ENCODE peak calls at places on chromosome 4, in ten cellular contexts. F is upper lobe of right lung, V is RWPE1, C is vagina, P is hepatocyte, H is AG10803, O is ovary, K is cardiac fibroblast, J is esophagus squamous epithelium, Y is astrocyte of the spinal cord. X is an unnamed sample.

GRCh38 chr4:73721419-73721818 is 18.9 kb upstream of the CXCL8 start:
- DNase-seq in F (no peak), V (no peak), C (no peak), P (no peak), H (peak), O (no peak), K (peak), J (no peak), Y (peak), X (no peak)

GRCh38 chr4:32147446-32148064 is 1427.4 kb downstream of the PCDH7 start:
- DNase-seq in F (no peak), V (no peak), C (no peak), P (no peak), H (no peak), O (no peak), K (no peak), J (no peak), Y (no peak), X (no peak)

GRCh38 chr4:7802093-7802726 is 137.5 kb downstream of the AFAP1 start:
- DNase-seq in F (peak), V (peak), C (no peak), P (peak), H (peak), O (peak), K (peak), J (no peak), Y (peak), X (peak)

GRCh38 chr4:1246901-1247810 is 1.8 kb downstream of the CTBP1 start:
- DNase-seq in F (peak), V (no peak), C (peak), P (peak), H (no peak), O (peak), K (peak), J (no peak), Y (no peak), X (peak)

GRCh38 chr4:181792641-181793612 is 450.3 kb upstream of the TENM3 start:
- DNase-seq in F (no peak), V (no peak), C (no peak), P (no peak), H (no peak), O (no peak), K (no peak), J (no peak), Y (no peak), X (no peak)

GRCh38 chr4:99811850-99812249 is 4.8 kb upstream of the DAPP1 start:
- DNase-seq in F (no peak), V (no peak), C (no peak), P (peak), H (peak), O (no peak), K (peak), J (no peak), Y (peak), X (no peak)

GRCh38 chr4:75179510-75179909 is 246.6 kb downstream of the PARM1 start:
- DNase-seq in F (no peak), V (no peak), C (no peak), P (no peak), H (no peak), O (no peak), K (no peak), J (no peak), Y (no peak), X (no peak)

GRCh38 chr4:147901886-147902285 is 170.0 kb downstream of the ARHGAP10 start:
- DNase-seq in F (no peak), V (no peak), C (no peak), P (no peak), H (no peak), O (no peak), K (peak), J (no peak), Y (no peak), X (no peak)

GRCh38 chr4:40940317-40940720 is 190.6 kb downstream of the NSUN7 start:
- DNase-seq in F (no peak), V (no peak), C (no peak), P (no peak), H (peak), O (peak), K (peak), J (no peak), Y (no peak), X (no peak)

GRCh38 chr4:68872442-68873217 is 56.8 kb downstream of the UGT2B10 start:
- DNase-seq in F (no peak), V (no peak), C (no peak), P (peak), H (no peak), O (no peak), K (no peak), J (no peak), Y (no peak), X (no peak)

GRCh38 chr4:150078996-150079581 is 844 bp downstream of the DCLK2 start:
- DNase-seq in F (peak), V (peak), C (no peak), P (peak), H (peak), O (peak), K (peak), J (no peak), Y (peak), X (peak)

GRCh38 chr4:121801715-121802075 is 572 bp downstream of the EXOSC9 start:
- DNase-seq in F (no peak), V (no peak), C (no peak), P (no peak), H (no peak), O (no peak), K (no peak), J (no peak), Y (no peak), X (no peak)

GRCh38 chr4:39526810-39527295 is 386 bp downstream of the UGDH start:
- DNase-seq in F (no peak), V (no peak), C (peak), P (no peak), H (no peak), O (no peak), K (no peak), J (no peak), Y (no peak), X (no peak)

GRCh38 chr4:37243061-37243460 is 1.5 kb upstream of the NWD2 start:
- DNase-seq in F (no peak), V (no peak), C (no peak), P (peak), H (no peak), O (no peak), K (no peak), J (no peak), Y (no peak), X (no peak)

GRCh38 chr4:37246891-37247290 is 2.3 kb downstream of the NWD2 start:
- DNase-seq in F (no peak), V (no peak), C (no peak), P (no peak), H (no peak), O (no peak), K (no peak), J (no peak), Y (no peak), X (no peak)

GRCh38 chr4:37243722-37244582 is 591 bp upstream of the NWD2 start:
- DNase-seq in F (no peak), V (no peak), C (no peak), P (peak), H (no peak), O (no peak), K (peak), J (no peak), Y (peak), X (no peak)

GRCh38 chr4:37245391-37245954 is 930 bp downstream of the NWD2 start:
- DNase-seq in F (no peak), V (no peak), C (no peak), P (no peak), H (no peak), O (no peak), K (peak), J (no peak), Y (peak), X (no peak)

DNA sequence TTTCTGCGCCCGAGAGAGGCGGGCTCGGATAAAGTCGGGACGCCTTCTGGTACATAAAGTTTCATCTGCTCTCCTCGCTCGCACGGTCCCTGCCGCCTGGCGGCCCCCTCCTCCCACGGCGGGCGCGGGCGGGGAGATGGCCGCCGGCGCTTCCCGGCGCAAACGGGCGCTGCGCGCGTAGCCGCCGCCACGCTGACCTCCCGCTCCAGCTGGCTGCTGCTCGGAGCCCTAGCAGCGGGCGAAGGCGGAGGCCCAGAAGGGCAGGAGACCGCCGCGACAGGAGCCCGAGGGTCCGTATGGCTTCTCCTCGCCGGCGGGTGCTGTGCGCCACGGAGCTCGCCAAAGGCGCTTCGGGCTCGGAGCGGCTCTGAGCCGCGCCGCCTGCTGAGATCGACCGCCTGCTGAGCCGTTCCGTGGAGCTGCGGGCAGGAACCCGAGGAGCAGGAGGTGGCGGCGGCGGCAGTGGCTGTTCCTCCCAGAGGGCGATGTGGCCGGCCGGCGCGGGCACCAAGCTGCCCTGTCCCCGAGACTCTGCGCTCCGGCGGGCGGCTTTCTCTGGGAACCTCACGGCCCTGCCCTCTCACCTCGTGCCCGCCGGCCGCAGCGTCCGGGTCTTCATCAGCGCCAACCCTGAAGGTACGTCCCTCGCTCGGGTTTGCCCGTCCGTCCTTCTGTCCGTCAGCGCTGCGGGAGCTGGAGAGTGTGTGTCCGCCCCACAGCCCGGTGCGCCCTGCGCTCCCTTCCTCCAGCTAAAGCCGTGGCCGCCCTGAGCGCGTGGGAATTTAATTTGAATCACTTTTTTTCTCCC is at the start of gene NWD2:
- DNase-seq in F (no peak), V (no peak), C (no peak), P (peak), H (no peak), O (no peak), K (peak), J (no peak), Y (peak), X (no peak)
- TF ChIP-seq CTCF in F (no peak), V (no peak), C (no peak), P (no peak), H (no peak), O (no peak), K (no peak), J (no peak), Y (no peak), X (no peak)

GRCh38 chr4:102827674-102828496 is 534 bp upstream of the UBE2D3 start:
- DNase-seq in F (peak), V (peak), C (peak), P (peak), H (peak), O (peak), K (peak), J (peak), Y (peak), X (peak)
- TF ChIP-seq CTCF in F (peak), V (no peak), C (no peak), P (no peak), H (peak), O (no peak), K (no peak), J (no peak), Y (no peak), X (no peak)

GRCh38 chr4:139887962-139888735 is 222.5 kb downstream of the MGST2 start:
- DNase-seq in F (peak), V (peak), C (no peak), P (no peak), H (no peak), O (no peak), K (peak), J (no peak), Y (no peak), X (no peak)

GRCh38 chr4:139889901-139890300 is 224.3 kb downstream of the MGST2 start:
- DNase-seq in F (no peak), V (no peak), C (no peak), P (no peak), H (no peak), O (no peak), K (no peak), J (no peak), Y (no peak), X (no peak)

GRCh38 chr4:139892973-139893736 is 227.5 kb downstream of the MGST2 start:
- DNase-seq in F (no peak), V (no peak), C (no peak), P (no peak), H (no peak), O (no peak), K (peak), J (no peak), Y (peak), X (no peak)

GRCh38 chr4:139889194-139889762 is 223.7 kb downstream of the MGST2 start:
- DNase-seq in F (no peak), V (peak), C (no peak), P (no peak), H (no peak), O (no peak), K (no peak), J (no peak), Y (no peak), X (no peak)

DNA sequence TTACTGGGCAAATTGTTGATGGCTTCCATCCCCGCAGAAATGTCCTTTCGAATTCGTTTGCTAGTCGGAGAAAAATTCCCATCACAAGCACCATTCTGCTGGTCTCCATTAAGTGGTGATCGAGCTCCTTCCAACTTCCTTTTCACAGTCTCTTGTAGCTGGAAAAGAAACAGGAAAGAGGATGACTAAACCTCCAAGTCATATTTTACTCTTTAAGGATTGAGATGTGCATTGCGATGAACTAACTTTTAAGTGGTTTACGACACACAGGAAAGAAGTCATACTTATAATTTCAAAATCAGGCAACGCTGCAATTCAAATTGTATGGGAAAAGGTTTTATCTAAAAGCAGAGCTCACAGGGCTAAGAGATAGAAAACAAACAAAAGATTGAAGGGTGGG is 225.2 kb downstream of the MGST2 start:
- DNase-seq in F (no peak), V (peak), C (no peak), P (no peak), H (peak), O (no peak), K (peak), J (no peak), Y (peak), X (no peak)
- TF ChIP-seq CTCF in F (no peak), V (no peak), C (no peak), P (no peak), H (peak), O (no peak), K (no peak), J (no peak), Y (no peak), X (no peak)

DNA sequence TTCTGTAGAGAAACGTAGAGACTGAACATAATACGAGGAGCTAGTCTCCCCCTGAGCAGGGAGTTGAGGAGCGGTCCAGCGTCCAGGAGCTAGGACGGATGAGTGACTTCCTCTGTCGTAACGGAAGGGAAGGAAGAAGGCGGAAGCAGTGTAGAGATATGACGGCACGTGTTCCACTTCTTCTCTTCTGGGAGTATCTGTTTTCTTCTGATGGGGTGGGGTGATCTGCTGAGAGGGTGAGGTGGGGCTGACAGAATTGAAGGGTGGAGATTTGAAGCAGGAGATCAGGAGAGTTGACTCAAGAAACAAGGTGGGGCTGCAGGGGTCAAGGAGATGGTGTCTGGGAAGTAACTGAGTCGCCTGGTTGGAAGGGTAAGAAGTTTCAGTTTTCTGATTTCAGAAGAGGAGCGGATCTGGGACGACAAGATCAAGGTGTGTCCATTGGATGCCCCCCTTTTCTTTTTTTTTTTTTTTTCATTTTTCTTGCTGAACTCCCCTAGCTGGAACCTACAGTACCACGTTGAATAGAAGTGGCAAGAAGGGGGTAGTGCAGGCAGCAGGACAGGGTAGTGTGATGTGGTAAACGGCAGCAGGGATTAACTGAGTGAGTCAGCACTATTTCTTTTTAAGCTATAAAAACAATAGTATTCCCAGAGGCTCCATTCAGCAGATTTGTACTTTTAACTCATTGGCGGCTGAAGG is 50.7 kb upstream of the SETD7 start:
- DNase-seq in F (no peak), V (no peak), C (no peak), P (no peak), H (peak), O (no peak), K (peak), J (no peak), Y (peak), X (no peak)
- TF ChIP-seq CTCF in F (no peak), V (no peak), C (no peak), P (no peak), H (peak), O (no peak), K (peak), J (no peak), Y (no peak), X (peak)

GRCh38 chr4:148998719-148999118 is 556.5 kb upstream of the NR3C2 start:
- DNase-seq in F (no peak), V (no peak), C (no peak), P (no peak), H (peak), O (no peak), K (peak), J (no peak), Y (peak), X (no peak)
- TF ChIP-seq CTCF in F (peak), V (no peak), C (no peak), P (peak), H (peak), O (no peak), K (peak), J (no peak), Y (peak), X (peak)

DNA sequence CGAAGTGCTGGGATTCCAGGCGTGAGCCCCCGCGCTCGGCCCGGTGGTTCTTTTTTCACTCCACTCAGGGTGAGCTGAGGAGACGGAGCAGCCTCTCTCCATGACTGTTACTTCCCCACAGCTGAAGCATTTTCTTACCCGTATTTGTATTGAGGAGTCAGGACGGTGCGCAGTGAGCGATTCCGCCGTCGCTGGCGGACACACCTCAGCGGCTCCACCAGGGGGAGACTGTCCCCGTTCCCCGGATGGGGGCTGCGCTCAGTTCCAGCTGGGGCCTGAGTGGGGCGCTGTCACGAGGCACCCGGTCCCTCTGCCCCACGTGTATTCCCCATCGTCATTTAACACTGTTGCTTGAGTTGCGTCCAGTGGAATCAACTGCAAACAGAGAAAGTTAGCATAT is 844.0 kb upstream of the FRG1 start:
- DNase-seq in F (no peak), V (no peak), C (no peak), P (no peak), H (no peak), O (no peak), K (no peak), J (no peak), Y (no peak), X (no peak)
- TF ChIP-seq CTCF in F (no peak), V (no peak), C (no peak), P (no peak), H (no peak), O (no peak), K (peak), J (no peak), Y (no peak), X (peak)

X was measured in osteocyte.